ENCODE peak calls at places on chromosomes 16 and 17, in four cellular contexts. M, S, F and O are unnamed samples.

GRCh38 chr16:48538746-48539484 is 71.1 kb downstream of the N4BP1 start:
- DNase-seq in M (no peak), S (peak), F (peak), O (no peak)

GRCh38 chr17:67606896-67607604 is 110.7 kb upstream of the NOL11 start:
- DNase-seq in M (no peak), S (no peak), F (no peak), O (no peak)

GRCh38 chr16:70594569-70594968 is 51.8 kb upstream of the IL34 start:
- DNase-seq in M (no peak), S (peak), F (no peak), O (no peak)

GRCh38 chr16:1309888-1310831 is 724 bp downstream of the UBE2I start:
- DNase-seq in M (no peak), S (peak), F (no peak), O (no peak)

GRCh38 chr17:4818276-4818675 is 11.3 kb downstream of the PLD2 start:
- DNase-seq in M (peak), S (no peak), F (no peak), O (no peak)

GRCh38 chr17:8117367-8117979 is 841 bp downstream of the ALOXE3 start:
- DNase-seq in M (peak), S (peak), F (no peak), O (no peak)

GRCh38 chr17:46783031-46783593 is 35.4 kb downstream of the WNT3 start:
- DNase-seq in M (no peak), S (no peak), F (no peak), O (no peak)

GRCh38 chr17:68777243-68777855 is 176.2 kb upstream of the FAM20A start:
- DNase-seq in M (peak), S (no peak), F (no peak), O (peak)

GRCh38 chr17:80028030-80028429 is 7.6 kb downstream of the TBC1D16 start:
- DNase-seq in M (no peak), S (no peak), F (no peak), O (no peak)

GRCh38 chr16:73064227-73064995 is 16.5 kb upstream of the ZFHX3 start:
- DNase-seq in M (peak), S (no peak), F (no peak), O (no peak)

GRCh38 chr17:76076100-76076764 is 1.7 kb downstream of the GALR2 start:
- DNase-seq in M (peak), S (no peak), F (peak), O (no peak)

GRCh38 chr16:66107661-66108060 is 258.8 kb upstream of the CDH5 start:
- DNase-seq in M (no peak), S (no peak), F (no peak), O (no peak)

GRCh38 chr17:4708436-4708835 is 2.0 kb upstream of the ARRB2 start:
- DNase-seq in M (peak), S (no peak), F (no peak), O (no peak)

GRCh38 chr17:2723997-2724782 is 12.6 kb upstream of the CLUH start:
- DNase-seq in M (peak), S (no peak), F (no peak), O (no peak)

GRCh38 chr16:30491744-30492308 is 19.3 kb downstream of the ITGAL start:
- DNase-seq in M (no peak), S (no peak), F (no peak), O (no peak)

GRCh38 chr17:32142857-32143524 is 689 bp downstream of the RHOT1 start:
- DNase-seq in M (peak), S (peak), F (no peak), O (peak)

GRCh38 chr17:75909051-75909811 is 4.5 kb upstream of the MRPL38 start:
- DNase-seq in M (no peak), S (no peak), F (no peak), O (no peak)

GRCh38 chr16:25045696-25046381 is 30.7 kb upstream of the ARHGAP17 start:
- DNase-seq in M (no peak), S (no peak), F (no peak), O (no peak)

GRCh38 chr17:78583091-78583490 is 5.9 kb upstream of the DNAH17 start:
- DNase-seq in M (peak), S (no peak), F (no peak), O (no peak)

GRCh38 chr17:33028778-33029177 is 37.1 kb downstream of the SPACA3 start:
- DNase-seq in M (no peak), S (no peak), F (no peak), O (no peak)

GRCh38 chr17:40859536-40859935 is 7.5 kb downstream of the KRT12 start:
- DNase-seq in M (no peak), S (no peak), F (no peak), O (no peak)

GRCh38 chr17:16589097-16589969 is 20.3 kb upstream of the ZNF287 start:
- DNase-seq in M (peak), S (peak), F (peak), O (peak)

GRCh38 chr16:12504312-12504711 is 299.4 kb downstream of the CPPED1 start:
- DNase-seq in M (no peak), S (no peak), F (no peak), O (no peak)

GRCh38 chr17:56994009-56994792 is 16.3 kb downstream of the SCPEP1 start:
- DNase-seq in M (no peak), S (no peak), F (no peak), O (no peak)

GRCh38 chr17:64345691-64346376 is 44.8 kb downstream of the PECAM1 start:
- DNase-seq in M (no peak), S (no peak), F (no peak), O (no peak)

GRCh38 chr17:64340557-64340956 is 50.1 kb downstream of the PECAM1 start:
- DNase-seq in M (no peak), S (no peak), F (no peak), O (no peak)

GRCh38 chr17:64341181-64341580 is 49.5 kb downstream of the PECAM1 start:
- DNase-seq in M (no peak), S (no peak), F (no peak), O (no peak)

GRCh38 chr17:64343071-64343774 is 47.4 kb downstream of the PECAM1 start:
- DNase-seq in M (no peak), S (no peak), F (no peak), O (no peak)

DNA sequence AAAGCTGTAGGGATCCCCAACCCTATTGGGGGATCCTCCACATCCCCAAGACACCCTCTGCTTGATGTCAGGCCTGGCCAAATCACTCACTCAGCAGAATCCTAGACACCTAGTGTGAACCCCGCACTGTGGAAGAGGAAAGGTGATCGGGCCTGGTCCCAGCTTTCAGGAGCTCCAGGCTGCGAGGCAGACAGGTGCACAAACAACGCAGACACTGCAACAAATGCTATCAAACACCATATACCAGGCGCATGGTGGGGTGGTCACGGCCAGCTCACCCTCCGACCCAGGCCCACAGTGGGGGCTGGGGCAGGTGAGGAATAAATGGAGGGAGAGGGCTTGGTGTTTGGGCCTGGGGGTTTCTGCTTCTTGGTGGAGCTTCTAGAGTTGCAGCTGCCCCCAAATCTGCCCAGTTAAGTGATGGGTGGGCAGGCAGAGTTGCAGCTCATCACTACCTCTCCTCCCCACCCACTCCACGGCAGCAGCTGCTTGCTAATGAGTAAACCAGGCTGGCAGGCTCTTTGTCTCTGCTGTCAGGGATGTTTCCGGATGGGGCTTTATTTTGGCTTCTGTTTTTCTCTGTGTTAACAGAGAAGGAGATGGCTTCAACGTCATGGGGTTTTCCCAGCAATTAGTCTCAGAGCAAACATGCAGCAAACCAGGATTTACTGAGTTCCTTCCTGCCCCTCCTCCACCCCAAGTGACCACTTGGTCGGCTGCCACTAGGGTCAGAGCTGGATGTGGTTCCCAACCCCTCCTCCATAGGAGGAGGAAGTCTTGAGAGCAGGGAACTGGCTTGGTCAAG is 46.6 kb downstream of the PECAM1 start:
- DNase-seq in M (no peak), S (peak), F (no peak), O (no peak)
- TF ChIP-seq CTCF in M (no peak), S (no peak), F (no peak), O (no peak)

GRCh38 chr16:13919683-13920509 is at the start of gene ERCC4:
- DNase-seq in M (peak), S (peak), F (peak), O (peak)

GRCh38 chr16:13926507-13926906 is 6.6 kb downstream of the ERCC4 start:
- DNase-seq in M (no peak), S (no peak), F (no peak), O (no peak)

GRCh38 chr16:13920510-13920818 is 510 bp downstream of the ERCC4 start:
- DNase-seq in M (no peak), S (no peak), F (no peak), O (no peak)

GRCh38 chr16:13921328-13921727 is 1.4 kb downstream of the ERCC4 start:
- DNase-seq in M (no peak), S (no peak), F (no peak), O (no peak)

DNA sequence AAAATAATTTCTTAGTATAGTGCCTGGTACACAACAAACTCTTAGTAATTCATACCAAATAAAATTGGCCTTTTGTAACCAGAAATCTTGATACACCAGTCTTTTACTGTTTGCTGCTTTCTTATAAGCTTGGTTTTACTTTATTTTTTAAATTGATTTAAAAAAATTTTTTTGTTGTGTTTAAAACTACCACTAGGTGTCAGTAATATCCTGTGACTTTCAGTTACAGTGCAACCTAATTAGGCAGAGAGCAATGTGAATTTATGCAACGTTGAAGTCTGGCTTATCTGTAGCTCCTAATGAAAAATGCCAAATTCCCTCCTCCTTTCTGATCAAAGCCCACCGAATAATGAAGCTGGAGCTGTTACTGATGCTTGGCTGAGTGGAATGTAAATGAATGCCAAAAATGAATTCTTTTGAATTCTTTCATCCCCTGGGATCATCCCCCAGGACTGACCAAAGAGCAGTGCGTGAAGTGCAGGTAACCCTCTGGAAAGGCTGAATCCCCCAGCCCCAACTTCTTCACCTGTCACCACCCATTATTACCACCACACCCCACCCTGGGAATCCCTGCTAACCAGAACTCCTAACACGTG is 3.8 kb downstream of the ERCC4 start:
- DNase-seq in M (no peak), S (no peak), F (no peak), O (no peak)
- TF ChIP-seq CTCF in M (peak), S (peak), F (peak), O (peak)

DNA sequence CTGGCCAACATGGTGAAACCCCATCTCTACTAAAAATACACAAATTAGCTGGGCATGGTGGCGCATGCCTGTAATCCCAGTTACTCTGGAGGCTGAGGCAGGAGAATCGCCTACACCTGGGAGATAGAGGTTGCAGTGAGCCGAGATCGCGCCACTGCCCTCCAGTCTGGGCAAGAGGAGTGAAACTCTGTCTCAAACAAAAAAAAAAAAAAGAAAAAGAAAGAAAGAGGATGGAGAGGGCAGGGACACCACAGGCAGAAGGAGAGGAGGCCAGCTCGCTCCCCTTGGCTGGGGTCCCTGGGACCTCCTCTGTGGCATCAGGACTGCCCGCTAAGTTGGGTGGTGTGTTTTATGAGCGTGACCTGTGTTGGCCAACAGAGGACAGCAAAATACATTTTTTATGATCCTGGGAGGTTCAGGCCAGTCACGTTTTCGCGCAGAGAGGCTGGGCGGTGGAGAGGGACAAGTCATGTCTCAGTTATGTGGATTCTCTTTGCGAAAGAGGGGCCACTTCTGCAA is 229.6 kb downstream of the MRTFB start:
- DNase-seq in M (peak), S (peak), F (no peak), O (no peak)
- TF ChIP-seq CTCF in M (peak), S (peak), F (peak), O (peak)

GRCh38 chr16:87350031-87350430 is 32.8 kb upstream of the C16orf95 start:
- DNase-seq in M (no peak), S (no peak), F (no peak), O (no peak)

GRCh38 chr16:87346517-87347060 is 29.4 kb upstream of the C16orf95 start:
- DNase-seq in M (no peak), S (no peak), F (no peak), O (no peak)

GRCh38 chr16:87345721-87346424 is 28.7 kb upstream of the C16orf95 start:
- DNase-seq in M (no peak), S (no peak), F (no peak), O (no peak)

GRCh38 chr16:87348616-87349157 is 31.5 kb upstream of the C16orf95 start:
- DNase-seq in M (no peak), S (no peak), F (no peak), O (no peak)

DNA sequence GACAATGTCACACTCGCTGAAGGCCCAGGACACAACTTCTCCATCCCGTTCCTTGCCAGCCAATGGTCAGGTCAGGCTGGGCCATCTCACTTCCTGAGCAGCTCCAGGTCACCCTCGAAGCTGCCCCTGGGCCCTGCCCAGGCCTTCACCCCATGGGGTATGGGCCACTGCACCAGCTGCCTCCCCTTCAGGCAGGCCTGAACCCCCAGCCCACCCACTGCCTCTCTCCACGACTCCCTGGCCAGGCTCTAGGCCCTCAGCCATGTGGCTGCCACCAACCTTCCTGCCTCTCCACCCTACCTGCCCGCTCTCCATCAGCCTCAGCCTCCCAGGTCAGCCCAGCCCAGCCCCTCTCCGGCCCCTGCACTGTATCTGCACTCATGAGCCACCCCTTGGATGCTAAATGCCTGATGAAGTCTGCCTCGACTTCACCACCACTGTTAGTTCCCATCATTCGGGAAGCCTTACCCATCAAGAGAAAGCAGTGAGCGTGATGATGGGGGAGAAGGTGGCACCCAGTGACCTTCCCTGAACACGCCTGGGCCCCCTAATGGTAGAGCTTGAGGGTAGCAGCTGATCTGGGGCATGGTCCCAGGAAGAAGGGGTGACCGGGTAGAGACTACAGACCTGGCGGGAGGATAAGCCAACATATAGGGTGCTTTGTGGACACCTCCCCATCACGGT is 30.9 kb upstream of the C16orf95 start:
- DNase-seq in M (no peak), S (no peak), F (no peak), O (no peak)
- TF ChIP-seq CTCF in M (peak), S (no peak), F (no peak), O (peak)